ENCODE peak calls at places on chromosomes 1 and 21, in eight cellular contexts. K is RWPE1; X is thoracic aorta; J is body of pancreas; Y is activated T-helper 1 cell treated with Interleukin-2 at 50 U/mL for 16 hours; O is left ventricle myocardium inferior; T is mucosa of descending colon; L is activated naive CD4-positive, alpha-beta T cell treated with Interleukin-2 at 50 U/mL for 16 hours. H is an unnamed sample.

GRCh38 chr1:108559215-108560142 is at the start of gene EEIG2:
- DNase-seq in K (peak), X (peak), J (peak), Y (peak), O (peak), T (peak), L (peak), H (peak)

GRCh38 chr1:24117722-24118409 is 5.9 kb upstream of the MYOM3 start:
- DNase-seq in K (peak), X (no peak), J (peak), Y (no peak), O (no peak), T (peak), L (no peak), H (peak)

GRCh38 chr1:109388884-109389637 is 8.7 kb downstream of the SORT1 start:
- DNase-seq in K (no peak), X (no peak), J (no peak), Y (no peak), O (no peak), T (no peak), L (no peak), H (no peak)

GRCh38 chr1:156963621-156964020 is 43.2 kb downstream of the LRRC71 start:
- DNase-seq in K (no peak), X (no peak), J (no peak), Y (peak), O (peak), T (peak), L (peak), H (no peak)

GRCh38 chr1:162926906-162927305 is 65.9 kb upstream of the CCDC190 start:
- DNase-seq in K (no peak), X (no peak), J (no peak), Y (no peak), O (no peak), T (no peak), L (no peak), H (no peak)

GRCh38 chr1:221284028-221284427 is 404.8 kb downstream of the HLX start:
- DNase-seq in K (peak), X (no peak), J (no peak), Y (no peak), O (no peak), T (no peak), L (no peak), H (peak)

GRCh38 chr1:188652678-188653077 is 1823.9 kb downstream of the PLA2G4A start:
- DNase-seq in K (no peak), X (no peak), J (no peak), Y (no peak), O (no peak), T (no peak), L (no peak), H (no peak)

GRCh38 chr21:33332143-33332542 is 7.4 kb downstream of the IFNAR1 start:
- DNase-seq in K (no peak), X (no peak), J (no peak), Y (no peak), O (no peak), T (no peak), L (no peak), H (no peak)

GRCh38 chr1:230772457-230773395 is 25.5 kb downstream of the CAPN9 start:
- DNase-seq in K (peak), X (no peak), J (no peak), Y (no peak), O (peak), T (peak), L (no peak), H (peak)

GRCh38 chr1:224852901-224853568 is 76.4 kb upstream of the DNAH14 start:
- DNase-seq in K (peak), X (no peak), J (no peak), Y (no peak), O (no peak), T (peak), L (no peak), H (peak)

GRCh38 chr1:219422811-219423598 is 189.9 kb downstream of the ZC3H11B start:
- DNase-seq in K (no peak), X (no peak), J (no peak), Y (no peak), O (no peak), T (no peak), L (no peak), H (no peak)

GRCh38 chr1:209202826-209203439 is 380.6 kb upstream of the CAMK1G start:
- DNase-seq in K (peak), X (no peak), J (peak), Y (no peak), O (no peak), T (no peak), L (no peak), H (peak)

GRCh38 chr1:119308130-119308529 is 60.5 kb upstream of the HAO2 start:
- DNase-seq in K (no peak), X (no peak), J (no peak), Y (no peak), O (no peak), T (no peak), L (no peak), H (no peak)

GRCh38 chr1:84174051-84174556 is 30.0 kb downstream of the PRKACB start:
- DNase-seq in K (peak), X (no peak), J (no peak), Y (no peak), O (no peak), T (no peak), L (no peak), H (peak)

GRCh38 chr1:204317170-204317569 is 42.6 kb downstream of the PLEKHA6 start:
- DNase-seq in K (no peak), X (no peak), J (no peak), Y (no peak), O (no peak), T (no peak), L (no peak), H (no peak)

GRCh38 chr1:160206421-160207117 is 1.4 kb downstream of the PEA15 start:
- DNase-seq in K (peak), X (no peak), J (no peak), Y (no peak), O (no peak), T (no peak), L (no peak), H (peak)

GRCh38 chr1:93592636-93592949 is 89.0 kb downstream of the BCAR3 start:
- DNase-seq in K (no peak), X (no peak), J (no peak), Y (no peak), O (no peak), T (no peak), L (no peak), H (peak)